ENCODE peak calls at places on chromosome 11, in five cellular contexts. K is adipocyte, H is hypothalamus, U is activated gamma-delta T cell treated with Interleukin-2 at 50 U/mL for 16 hours, C is foreskin fibroblast. N is an unnamed sample.

GRCh38 chr11:86740628-86741488 is 59.5 kb upstream of the PRSS23 start:
- DNase-seq in K (peak; percentile 96), H (no peak), U (no peak), C (peak; percentile 94), N (peak; percentile 62)

GRCh38 chr11:114318361-114318760 is 22.2 kb downstream of the NNMT start:
- DNase-seq in K (no peak), H (no peak), U (no peak), C (no peak), N (no peak)

GRCh38 chr11:68956142-68956541 is 24.6 kb downstream of the MRGPRD start:
- DNase-seq in K (no peak), H (no peak), U (peak; percentile 16), C (no peak), N (peak; percentile 92)

GRCh38 chr11:102560555-102561011 is 30.0 kb upstream of the MMP7 start:
- DNase-seq in K (peak; percentile 87), H (no peak), U (no peak), C (peak; percentile 56), N (no peak)

GRCh38 chr11:120055646-120056045 is 82.3 kb downstream of the TRIM29 start:
- DNase-seq in K (peak; percentile 3), H (no peak), U (no peak), C (no peak), N (peak; percentile 38)

GRCh38 chr11:100923555-100923954 is 206.1 kb downstream of the PGR start:
- DNase-seq in K (peak; percentile 33), H (no peak), U (no peak), C (peak; percentile 20), N (no peak)

GRCh38 chr11:44711113-44711512 is 15.6 kb upstream of the TSPAN18 start:
- DNase-seq in K (no peak), H (peak; percentile 13), U (no peak), C (no peak), N (peak; percentile 50)

GRCh38 chr11:66012946-66013761 is 1.3 kb downstream of the CST6 start:
- DNase-seq in K (no peak), H (no peak), U (no peak), C (no peak), N (no peak)

GRCh38 chr11:72525466-72525865 is 91.1 kb upstream of the CLPB start:
- DNase-seq in K (no peak), H (no peak), U (no peak), C (no peak), N (peak; percentile 52)

GRCh38 chr11:84714316-84714780 is 912.8 kb downstream of the DLG2 start:
- DNase-seq in K (peak; percentile 34), H (peak; percentile 12), U (no peak), C (no peak), N (peak; percentile 76)

GRCh38 chr11:66327171-66328035 is 8.8 kb downstream of the RIN1 start:
- DNase-seq in K (peak; percentile 73), H (no peak), U (no peak), C (peak; percentile 72), N (no peak)

GRCh38 chr11:26867286-26867685 is 126.6 kb upstream of the FIBIN start:
- DNase-seq in K (peak; percentile 44), H (no peak), U (no peak), C (no peak), N (no peak)

GRCh38 chr11:75760243-75760642 is 8.3 kb upstream of the DGAT2 start:
- DNase-seq in K (no peak), H (no peak), U (no peak), C (no peak), N (no peak)

GRCh38 chr11:1782831-1783724 is 19.4 kb upstream of the CTSD start:
- DNase-seq in K (no peak), H (no peak), U (no peak), C (peak; percentile 52), N (no peak)

GRCh38 chr11:69157156-69157821 is 1.6 kb downstream of the SMIM38 start:
- DNase-seq in K (peak; percentile 76), H (peak; percentile 81), U (no peak), C (peak; percentile 36), N (peak; percentile 64)

GRCh38 chr11:105490333-105490732 is 119.5 kb upstream of the GRIA4 start:
- DNase-seq in K (no peak), H (no peak), U (no peak), C (no peak), N (no peak)

GRCh38 chr11:47437746-47438418 is 11.1 kb downstream of the RAPSN start:
- DNase-seq in K (no peak), H (peak; percentile 34), U (no peak), C (no peak), N (no peak)

GRCh38 chr11:60305906-60306619 is 21.0 kb upstream of the MS4A6E start:
- DNase-seq in K (no peak), H (no peak), U (no peak), C (no peak), N (no peak)

GRCh38 chr11:57638005-57638760 is 11.5 kb downstream of the YPEL4 start:
- DNase-seq in K (peak; percentile 95), H (peak; percentile 72), U (no peak), C (peak; percentile 81), N (peak; percentile 97)

GRCh38 chr11:86807356-86807755 is 7.0 kb downstream of the PRSS23 start:
- DNase-seq in K (no peak), H (no peak), U (no peak), C (no peak), N (no peak)

GRCh38 chr11:15716550-15716949 is 601.8 kb downstream of the INSC start:
- DNase-seq in K (no peak), H (no peak), U (no peak), C (no peak), N (no peak)

GRCh38 chr11:125514336-125515101 is 18.5 kb upstream of the FEZ1 start:
- DNase-seq in K (no peak), H (no peak), U (peak; percentile 64), C (no peak), N (no peak)

GRCh38 chr11:30435488-30435887 is 112.6 kb downstream of the ARL14EP start:
- DNase-seq in K (no peak), H (no peak), U (no peak), C (no peak), N (no peak)

GRCh38 chr11:102832612-102833011 is 10.8 kb downstream of the MMP3 start:
- DNase-seq in K (no peak), H (no peak), U (no peak), C (no peak), N (no peak)

GRCh38 chr11:32379714-32380113 is 55.6 kb downstream of the WT1 start:
- DNase-seq in K (no peak), H (no peak), U (no peak), C (no peak), N (no peak)

GRCh38 chr11:43632171-43632570 is 48.4 kb upstream of the HSD17B12 start:
- DNase-seq in K (no peak), H (no peak), U (no peak), C (peak; percentile 47), N (no peak)

N was measured in iPS-NIHi11.